ENCODE peak calls at places on chromosomes 3 and 15, in four cellular contexts. One of them, this sample, is unnamed.

GRCh38 chr15:85276508-85276907 is 103.9 kb upstream of the AKAP13 start:
- DNase-seq in stimulated activated CD4-positive, alpha-beta T cell treated with anti-CD3 and anti-CD28 coated beads, Interleukin-4, amount 100 ng/mL, for 4 hours: no peak
- DNase-seq in ELR: no peak
- DNase-seq in skeletal muscle cell: no peak
- DNase-seq in this sample: no peak

GRCh38 chr3:42173307-42173706 is 82.2 kb downstream of the TRAK1 start:
- DNase-seq in stimulated activated CD4-positive, alpha-beta T cell treated with anti-CD3 and anti-CD28 coated beads, Interleukin-4, amount 100 ng/mL, for 4 hours: no peak
- DNase-seq in skeletal muscle cell: no peak
- DNase-seq in ELR: no peak
- DNase-seq in this sample: no peak

GRCh38 chr3:12135029-12135634 is 23.6 kb downstream of the TIMP4 start:
- DNase-seq in skeletal muscle cell: no peak
- DNase-seq in stimulated activated CD4-positive, alpha-beta T cell treated with anti-CD3 and anti-CD28 coated beads, Interleukin-4, amount 100 ng/mL, for 4 hours: peak
- DNase-seq in ELR: peak
- DNase-seq in this sample: peak

GRCh38 chr15:88238618-88239430 is 17.7 kb downstream of the NTRK3 start:
- DNase-seq in stimulated activated CD4-positive, alpha-beta T cell treated with anti-CD3 and anti-CD28 coated beads, Interleukin-4, amount 100 ng/mL, for 4 hours: no peak
- DNase-seq in skeletal muscle cell: no peak
- DNase-seq in ELR: peak
- DNase-seq in this sample: no peak

GRCh38 chr3:37935756-37936666 is 54.6 kb upstream of the VILL start:
- DNase-seq in stimulated activated CD4-positive, alpha-beta T cell treated with anti-CD3 and anti-CD28 coated beads, Interleukin-4, amount 100 ng/mL, for 4 hours: no peak
- DNase-seq in ELR: peak
- DNase-seq in skeletal muscle cell: peak
- DNase-seq in this sample: no peak

GRCh38 chr3:5105050-5105449 is 17.0 kb upstream of the ARL8B start:
- DNase-seq in skeletal muscle cell: no peak
- DNase-seq in stimulated activated CD4-positive, alpha-beta T cell treated with anti-CD3 and anti-CD28 coated beads, Interleukin-4, amount 100 ng/mL, for 4 hours: no peak
- DNase-seq in ELR: no peak
- DNase-seq in this sample: no peak

GRCh38 chr3:34377961-34378360 is 579.5 kb downstream of the PDCD6IP start:
- DNase-seq in ELR: no peak
- DNase-seq in stimulated activated CD4-positive, alpha-beta T cell treated with anti-CD3 and anti-CD28 coated beads, Interleukin-4, amount 100 ng/mL, for 4 hours: no peak
- DNase-seq in skeletal muscle cell: no peak
- DNase-seq in this sample: no peak

GRCh38 chr3:27578032-27578431 is 93.8 kb upstream of the SLC4A7 start:
- DNase-seq in skeletal muscle cell: no peak
- DNase-seq in stimulated activated CD4-positive, alpha-beta T cell treated with anti-CD3 and anti-CD28 coated beads, Interleukin-4, amount 100 ng/mL, for 4 hours: no peak
- DNase-seq in ELR: no peak
- DNase-seq in this sample: no peak

GRCh38 chr3:112333002-112333385 is at the start of gene CD200:
- DNase-seq in skeletal muscle cell: no peak
- DNase-seq in stimulated activated CD4-positive, alpha-beta T cell treated with anti-CD3 and anti-CD28 coated beads, Interleukin-4, amount 100 ng/mL, for 4 hours: peak
- DNase-seq in ELR: peak
- DNase-seq in this sample: peak

GRCh38 chr3:52524752-52525661 is 8.7 kb downstream of the NT5DC2 start:
- DNase-seq in ELR: no peak
- DNase-seq in stimulated activated CD4-positive, alpha-beta T cell treated with anti-CD3 and anti-CD28 coated beads, Interleukin-4, amount 100 ng/mL, for 4 hours: no peak
- DNase-seq in skeletal muscle cell: no peak
- DNase-seq in this sample: no peak

GRCh38 chr15:59456114-59456513 is 18.1 kb downstream of the FAM81A start:
- DNase-seq in stimulated activated CD4-positive, alpha-beta T cell treated with anti-CD3 and anti-CD28 coated beads, Interleukin-4, amount 100 ng/mL, for 4 hours: no peak
- DNase-seq in ELR: no peak
- DNase-seq in skeletal muscle cell: no peak
- DNase-seq in this sample: no peak

GRCh38 chr15:87949934-87950298 is 306.6 kb downstream of the NTRK3 start:
- DNase-seq in stimulated activated CD4-positive, alpha-beta T cell treated with anti-CD3 and anti-CD28 coated beads, Interleukin-4, amount 100 ng/mL, for 4 hours: no peak
- DNase-seq in skeletal muscle cell: no peak
- DNase-seq in ELR: no peak
- DNase-seq in this sample: no peak